ENCODE peak calls at places on chromosomes 16 and 17, in eight cellular contexts. N, O, R, W, D, K, M and L are unnamed samples.

GRCh38 chr16:24689128-24689527 is 40.3 kb upstream of the TNRC6A start:
- DNase-seq in N (no peak), O (peak; percentile 37), R (no peak), W (no peak), D (peak; percentile 53), K (peak; percentile 60), M (no peak), L (no peak)

GRCh38 chr16:35102780-35103403 is 1643.5 kb downstream of the TP53TG3F start:
- DNase-seq in N (no peak), O (no peak), R (no peak), W (no peak), D (no peak), K (no peak), M (no peak), L (no peak)

GRCh38 chr17:65231662-65232335 is 94.6 kb downstream of the RGS9 start:
- DNase-seq in N (peak; percentile 16), O (peak; percentile 80), R (no peak), W (no peak), D (peak; percentile 73), K (peak; percentile 94), M (peak; percentile 14), L (no peak)

GRCh38 chr16:74738816-74739215 is 35.8 kb downstream of the FA2H start:
- DNase-seq in N (no peak), O (no peak), R (no peak), W (no peak), D (no peak), K (no peak), M (no peak), L (no peak)

GRCh38 chr17:8581002-8581658 is 49.4 kb downstream of the MYH10 start:
- DNase-seq in N (no peak), O (no peak), R (no peak), W (no peak), D (no peak), K (no peak), M (no peak), L (no peak)

GRCh38 chr17:40346061-40346767 is 18.3 kb downstream of the GJD3 start:
- DNase-seq in N (no peak), O (no peak), R (no peak), W (no peak), D (no peak), K (no peak), M (no peak), L (no peak)

GRCh38 chr17:45189002-45189401 is 27.3 kb downstream of the HEXIM2 start:
- DNase-seq in N (no peak), O (no peak), R (no peak), W (no peak), D (no peak), K (no peak), M (no peak), L (no peak)

GRCh38 chr17:50835563-50836231 is at the start of gene WFIKKN2:
- DNase-seq in N (no peak), O (no peak), R (no peak), W (no peak), D (no peak), K (no peak), M (no peak), L (no peak)

GRCh38 chr17:33966410-33967063 is 288.5 kb upstream of the CCL2 start:
- DNase-seq in N (no peak), O (no peak), R (no peak), W (no peak), D (no peak), K (no peak), M (no peak), L (no peak)

GRCh38 chr16:80200079-80200478 is 340.7 kb upstream of the DYNLRB2 start:
- DNase-seq in N (no peak), O (no peak), R (no peak), W (no peak), D (no peak), K (no peak), M (no peak), L (no peak)

GRCh38 chr16:3677994-3678393 is 23.5 kb downstream of the DNASE1 start:
- DNase-seq in N (no peak), O (no peak), R (no peak), W (no peak), D (no peak), K (no peak), M (no peak), L (no peak)

GRCh38 chr16:86392751-86393150 is 117.6 kb upstream of the FOXF1 start:
- DNase-seq in N (no peak), O (no peak), R (no peak), W (no peak), D (no peak), K (no peak), M (no peak), L (no peak)

GRCh38 chr17:75318211-75318610 is 29.0 kb upstream of the SLC25A19 start:
- DNase-seq in N (no peak), O (no peak), R (no peak), W (no peak), D (no peak), K (no peak), M (no peak), L (no peak)

GRCh38 chr16:30394603-30395154 is 541 bp upstream of the ZNF48 start:
- DNase-seq in N (no peak), O (no peak), R (no peak), W (no peak), D (peak; percentile 70), K (no peak), M (no peak), L (no peak)

GRCh38 chr16:66487580-66488235 is 60.6 kb downstream of the BEAN1 start:
- DNase-seq in N (no peak), O (no peak), R (no peak), W (no peak), D (no peak), K (no peak), M (no peak), L (no peak)

GRCh38 chr16:25897677-25898076 is 205.9 kb downstream of the HS3ST4 start:
- DNase-seq in N (no peak), O (no peak), R (no peak), W (no peak), D (no peak), K (no peak), M (no peak), L (no peak)

GRCh38 chr17:27536781-27537180 is 80.5 kb downstream of the KSR1 start:
- DNase-seq in N (no peak), O (no peak), R (no peak), W (no peak), D (no peak), K (no peak), M (no peak), L (no peak)

GRCh38 chr16:67199808-67200198 is 872 bp downstream of the ELMO3 start:
- DNase-seq in N (no peak), O (no peak), R (no peak), W (no peak), D (no peak), K (no peak), M (no peak), L (no peak)

GRCh38 chr16:12815361-12815760 is 11.7 kb upstream of the CPPED1 start:
- DNase-seq in N (no peak), O (no peak), R (no peak), W (no peak), D (no peak), K (no peak), M (no peak), L (no peak)

GRCh38 chr17:73757324-73757942 is 113.2 kb upstream of the SDK2 start:
- DNase-seq in N (no peak), O (no peak), R (no peak), W (no peak), D (peak; percentile 99), K (no peak), M (no peak), L (no peak)